ENCODE peak calls at places on chromosomes 12 and 14, in eight cellular contexts. K is HCT116, U is GM23338, E is GM12878, R is HepG2, S is K562, Q is endothelial cell of umbilical vein, T is H1. C is an unnamed sample.

GRCh38 chr12:56518570-56518969 is 3.0 kb upstream of the RBMS2 start:
- DNase-seq in E (no peak), T (no peak), R (peak), U (no peak), K (no peak), Q (peak), S (no peak), C (no peak)

GRCh38 chr12:15540025-15540424 is 217.7 kb downstream of the PTPRO start:
- DNase-seq in S (no peak), T (no peak), E (no peak), U (no peak), K (no peak), Q (no peak), R (no peak), C (no peak)

GRCh38 chr12:110258466-110258865 is 22.6 kb upstream of the ATP2A2 start:
- DNase-seq in Q (no peak), T (no peak), E (no peak), U (no peak), K (no peak), S (no peak), R (no peak), C (no peak)

GRCh38 chr12:72982351-72982750 is 710.2 kb downstream of the TRHDE start:
- DNase-seq in U (no peak), R (no peak), E (no peak), K (no peak), S (no peak), Q (no peak), T (no peak), C (no peak)

GRCh38 chr12:53067074-53067992 is 11.9 kb downstream of the SPRYD3 start:
- DNase-seq in K (no peak), S (no peak), T (no peak), Q (peak), E (no peak), U (no peak), R (no peak), C (no peak)

GRCh38 chr14:101233391-101233790 is 327.9 kb upstream of the DIO3 start:
- DNase-seq in S (no peak), T (no peak), U (no peak), K (no peak), E (no peak), Q (no peak), R (no peak), C (no peak)

GRCh38 chr14:102930138-102930752 is 7.8 kb downstream of the AMN start:
- DNase-seq in K (no peak), S (no peak), U (peak), R (no peak), E (no peak), T (peak), Q (no peak), C (no peak)

GRCh38 chr14:103070971-103071542 is 13.0 kb upstream of the LBHD2 start:
- DNase-seq in U (no peak), K (no peak), R (no peak), Q (no peak), T (no peak), E (no peak), S (no peak), C (no peak)

GRCh38 chr14:26722258-26722657 is 124.4 kb upstream of the NOVA1 start:
- DNase-seq in E (no peak), K (no peak), R (no peak), Q (no peak), U (no peak), T (no peak), S (no peak), C (no peak)

GRCh38 chr14:85529803-85530574 is at the start of gene FLRT2:
- DNase-seq in E (no peak), S (no peak), T (peak), U (peak), R (no peak), K (no peak), Q (peak), C (no peak)

GRCh38 chr12:12915654-12916053 is 24.3 kb downstream of the GPRC5A start:
- DNase-seq in U (peak), Q (no peak), K (no peak), E (no peak), T (peak), R (no peak), S (no peak), C (no peak)

GRCh38 chr14:80055226-80055625 is 156.1 kb downstream of the DIO2 start:
- DNase-seq in S (no peak), E (no peak), K (no peak), U (no peak), Q (no peak), R (no peak), T (no peak), C (no peak)

DNA sequence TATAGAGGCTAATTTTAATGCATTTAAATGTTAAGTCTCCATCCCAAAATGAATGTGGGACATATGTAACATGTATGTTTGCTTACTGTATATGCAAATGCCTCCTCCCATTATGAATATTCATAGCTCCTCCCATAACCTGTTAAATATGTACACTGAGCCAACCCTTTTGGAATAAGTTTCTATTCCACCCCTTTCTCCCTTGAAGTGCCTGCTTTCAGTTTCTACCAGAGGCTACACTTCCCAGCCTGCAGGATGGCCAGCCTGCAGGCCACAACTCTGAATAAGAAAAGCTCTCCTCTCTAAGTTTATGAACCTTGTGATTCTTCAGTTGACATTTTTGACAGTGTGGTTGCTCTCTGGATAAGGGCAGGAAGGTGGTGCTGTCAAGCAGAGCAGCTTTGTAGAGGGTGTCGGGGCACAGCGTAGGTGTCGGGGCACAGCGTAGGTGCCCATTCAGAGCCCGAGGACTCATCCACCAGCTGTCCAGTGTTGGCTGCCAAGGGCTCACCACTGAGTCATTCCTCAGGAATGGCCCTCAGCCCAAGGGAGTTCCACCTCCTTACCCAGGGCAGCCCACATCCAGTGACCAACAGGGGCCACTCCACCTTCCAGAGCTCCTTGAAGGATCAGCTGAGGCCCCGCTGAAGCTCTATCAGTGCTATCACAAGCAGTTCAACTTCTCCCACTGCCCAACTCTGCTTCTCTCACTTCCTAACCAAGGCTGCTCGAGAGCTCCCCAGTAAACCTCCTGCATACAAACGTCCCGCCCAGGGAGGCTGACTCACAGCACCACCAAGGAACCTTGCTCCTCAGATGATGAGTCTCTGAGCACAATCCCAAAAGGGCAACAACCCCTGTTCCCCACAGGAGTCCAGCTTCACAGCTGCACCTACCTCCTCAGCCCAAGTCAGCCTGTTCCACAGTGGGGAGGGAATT is 31.4 kb downstream of the VWF start:
- DNase-seq in T (no peak), E (no peak), Q (peak), K (peak), U (no peak), R (no peak), S (no peak), C (no peak)
- TF ChIP-seq POLR2AphosphoS5 in T (no peak), E (no peak), Q (peak), K (no peak), U (no peak), R (no peak), S (no peak), C (no peak)

DNA sequence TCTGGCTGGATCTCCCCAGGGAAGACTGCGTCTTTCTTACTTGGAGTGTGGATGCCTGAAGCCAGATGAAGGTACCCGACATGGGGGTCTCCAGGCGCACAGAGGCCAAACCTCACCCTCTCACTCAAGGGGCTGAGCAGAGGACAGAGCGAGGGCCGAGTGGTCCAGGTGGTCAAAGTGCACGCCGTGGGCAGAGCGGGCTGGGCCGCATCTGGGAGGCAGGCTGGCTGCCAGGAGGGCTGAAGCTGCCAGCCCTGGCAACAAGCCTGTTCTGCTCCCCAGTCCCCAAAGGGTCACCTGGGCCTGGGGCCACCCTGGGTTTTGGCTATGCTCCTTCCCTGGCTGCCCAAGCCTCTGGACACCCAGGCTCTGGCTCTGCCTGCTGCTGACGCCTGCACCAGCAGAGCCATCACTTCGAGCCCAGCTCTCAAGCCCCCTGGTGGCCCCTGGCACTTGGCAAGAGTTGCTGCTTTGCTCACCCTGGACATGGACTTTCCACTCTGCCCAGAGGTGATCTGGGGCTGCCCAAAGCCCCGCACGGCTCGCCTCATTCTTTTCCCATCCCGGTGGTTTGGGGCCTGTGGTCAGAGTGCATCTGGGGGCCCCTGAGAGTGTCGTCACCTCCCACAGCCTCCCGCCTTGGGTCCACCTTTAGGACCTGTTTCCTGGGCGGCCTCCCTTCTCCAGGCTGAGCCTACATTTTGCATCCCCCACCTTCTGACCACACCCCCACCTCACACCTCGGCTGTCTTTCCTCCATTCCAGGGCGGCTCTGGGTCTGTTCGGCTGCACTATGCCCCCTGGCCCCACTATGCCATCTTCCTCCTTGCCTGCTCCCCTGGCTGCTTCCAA is 2.8 kb downstream of the ADSS1 start:
- DNase-seq in K (no peak), U (peak), T (no peak), S (no peak), R (peak), Q (no peak), E (no peak), C (no peak)
- TF ChIP-seq EZH2 in K (no peak), U (no peak), T (no peak), S (no peak), R (no peak), Q (no peak), E (no peak), C (no peak)

DNA sequence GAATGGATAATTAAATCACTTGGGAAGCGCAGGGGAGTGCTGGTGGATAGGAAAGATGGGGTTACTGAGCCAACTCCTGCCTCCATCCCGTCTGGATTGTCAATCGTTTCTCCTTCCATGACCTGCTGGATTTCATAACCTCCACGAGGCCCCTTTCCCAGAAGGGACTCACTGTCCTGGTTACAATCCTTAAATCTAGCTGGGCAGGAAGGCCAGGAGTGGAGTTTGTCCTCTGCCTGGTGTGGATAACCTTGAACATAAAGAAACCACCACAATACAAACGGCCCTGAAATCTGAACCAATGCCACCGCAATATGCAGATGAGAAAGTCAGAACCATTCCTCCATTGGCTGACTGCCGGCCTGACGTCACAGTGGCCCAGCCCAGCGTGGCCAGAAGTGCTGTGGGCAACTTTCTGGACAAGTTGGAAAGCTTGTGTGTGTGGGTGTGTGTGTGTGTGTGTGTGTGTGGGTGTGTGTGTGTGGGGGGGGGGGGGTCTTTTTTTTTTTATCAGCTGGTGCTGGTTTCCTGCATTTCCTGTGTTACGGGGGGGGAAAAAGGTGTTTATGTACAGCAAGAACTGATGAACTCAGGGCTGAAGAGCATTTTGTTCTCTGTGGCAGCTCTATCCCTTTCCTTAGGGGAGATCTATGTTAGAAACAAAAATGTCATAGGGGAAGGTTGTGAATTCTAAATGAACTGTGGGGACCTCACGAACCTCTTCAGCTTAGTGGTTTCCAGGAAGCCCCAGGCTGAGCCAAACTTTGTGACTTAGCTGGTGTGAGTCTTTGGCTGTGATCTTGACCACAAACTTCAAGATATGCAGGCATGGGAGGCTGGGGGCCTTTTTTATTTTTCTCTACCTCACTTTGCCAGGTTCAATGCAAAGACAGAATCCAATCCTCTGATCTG is 81.6 kb upstream of the MED13L start:
- DNase-seq in E (no peak), K (peak), S (peak), Q (peak), R (peak), U (peak), T (peak), C (no peak)
- TF ChIP-seq POLR2AphosphoS5 in E (no peak), K (no peak), S (peak), Q (peak), R (no peak), U (peak), T (no peak), C (peak)

DNA sequence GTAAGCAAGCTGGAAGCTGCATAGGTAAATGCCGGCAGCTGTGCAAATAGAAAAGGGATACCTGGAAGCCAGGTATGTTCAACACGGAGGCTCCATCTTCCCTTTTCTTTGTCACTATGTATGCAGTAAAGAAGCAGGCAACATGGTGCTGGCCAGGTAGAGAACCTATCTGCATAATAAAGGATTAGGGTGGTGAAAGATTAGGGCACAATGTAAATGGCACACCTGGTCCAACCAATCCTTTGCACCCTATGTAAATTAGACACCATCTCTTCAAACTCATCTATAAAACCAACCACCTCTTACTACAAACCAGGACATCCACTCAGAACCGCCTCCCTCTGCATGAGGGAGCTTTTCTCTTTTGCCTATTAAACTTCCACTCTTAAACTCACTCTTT is 32.3 kb downstream of the RPS29 start:
- DNase-seq in Q (no peak), S (no peak), R (no peak), K (no peak), T (no peak), E (no peak), U (peak), C (no peak)
- TF ChIP-seq EZH2 in Q (no peak), S (no peak), R (no peak), K (no peak), T (no peak), E (no peak), U (no peak), C (no peak)

DNA sequence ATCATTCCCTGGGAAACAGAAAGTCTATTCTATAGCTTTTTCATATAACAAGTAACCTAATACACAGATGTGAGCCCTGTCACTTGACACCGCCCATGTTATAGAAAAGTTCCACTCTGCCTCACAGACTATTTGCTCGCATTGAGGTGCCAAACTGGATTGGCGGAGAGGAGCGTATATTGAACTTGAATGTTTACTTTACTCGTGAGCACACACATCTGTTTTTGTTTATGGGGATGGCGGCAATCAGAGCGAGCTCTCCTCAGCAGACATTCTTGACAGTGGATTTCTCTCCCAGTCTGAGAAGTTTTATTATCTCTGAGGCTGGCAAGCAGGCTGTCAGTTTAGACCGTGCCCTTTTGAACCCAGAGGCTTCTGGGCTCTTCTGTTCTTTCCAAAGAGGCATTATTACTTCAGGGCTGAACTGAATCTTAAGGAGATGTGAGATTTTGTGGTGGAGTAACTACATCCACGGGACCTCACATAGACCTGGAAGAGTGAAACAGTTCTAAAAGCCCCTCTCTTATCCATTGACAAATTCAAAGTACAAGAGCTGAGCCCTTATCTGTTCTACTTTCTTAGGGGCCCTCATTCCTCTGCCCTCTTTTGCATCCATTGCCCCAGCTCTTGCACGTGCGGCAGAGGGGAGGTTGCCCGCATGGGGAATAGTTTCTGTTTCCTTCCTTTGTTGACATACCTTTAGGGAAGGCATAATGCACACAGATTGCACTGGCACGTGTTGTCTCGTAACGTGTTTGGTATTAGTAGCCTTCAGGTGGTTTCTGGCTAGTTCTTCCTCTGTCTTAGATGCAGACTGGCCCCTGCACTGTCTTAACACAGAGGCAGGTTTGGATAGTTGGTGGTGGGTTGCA is 68.2 kb downstream of the DRAM1 start:
- DNase-seq in E (no peak), U (no peak), R (peak), K (no peak), S (no peak), T (no peak), Q (no peak), C (no peak)
- TF ChIP-seq POLR2AphosphoS5 in E (no peak), U (no peak), R (no peak), K (no peak), S (no peak), T (no peak), Q (no peak), C (no peak)